ENCODE peak calls at places on chromosomes 5 and 9, in nine cellular contexts. R is germinal center; H is PC-3; E is activated CD8-positive, alpha-beta memory T cell treated with anti-CD3 and anti-CD28 coated beads for 1 hour; T is endothelial cell; C is kidney tubule cell; A is LoVo; J is CD4-positive, alpha-beta T cell; M is CD4-positive, alpha-beta memory T cell. Z is an unnamed sample.

GRCh38 chr5:166961938-166962337 is 1329.5 kb upstream of the WWC1 start:
- DNase-seq in R (no peak), H (no peak), E (no peak), T (no peak), C (no peak), A (no peak), J (no peak), M (no peak), Z (no peak)

GRCh38 chr5:123007292-123007691 is 29.2 kb downstream of the PPIC start:
- DNase-seq in R (no peak), H (no peak), E (no peak), T (no peak), C (no peak), A (no peak), J (no peak), M (no peak), Z (peak; percentile 16)

GRCh38 chr9:78118742-78119473 is 87.3 kb upstream of the GNAQ start:
- DNase-seq in R (no peak), H (peak; percentile 63), E (no peak), T (no peak), C (peak; percentile 51), A (peak; percentile 27), J (no peak), M (peak; percentile 50), Z (no peak)

GRCh38 chr5:104412649-104413240 is 850.2 kb upstream of the NUDT12 start:
- DNase-seq in R (no peak), H (peak; percentile 64), E (no peak), T (peak; percentile 44), C (peak; percentile 51), A (no peak), J (no peak), M (no peak), Z (peak; percentile 41)

GRCh38 chr5:1333986-1334385 is 10.9 kb downstream of the CLPTM1L start:
- DNase-seq in R (no peak), H (no peak), E (no peak), T (no peak), C (no peak), A (no peak), J (no peak), M (no peak), Z (no peak)

GRCh38 chr5:151125421-151125820 is 32.2 kb downstream of the ANXA6 start:
- DNase-seq in R (peak; percentile 45), H (no peak), E (no peak), T (no peak), C (no peak), A (no peak), J (no peak), M (no peak), Z (no peak)

GRCh38 chr5:68548959-68549676 is 333.6 kb downstream of the PIK3R1 start:
- DNase-seq in R (no peak), H (peak; percentile 64), E (no peak), T (no peak), C (peak; percentile 42), A (no peak), J (no peak), M (no peak), Z (peak; percentile 51)

GRCh38 chr9:134452728-134453127 is 126.5 kb downstream of the RXRA start:
- DNase-seq in R (no peak), H (no peak), E (no peak), T (no peak), C (no peak), A (no peak), J (no peak), M (no peak), Z (no peak)

GRCh38 chr9:120386390-120387131 is 193.4 kb downstream of the CDK5RAP2 start:
- DNase-seq in R (no peak), H (no peak), E (no peak), T (no peak), C (no peak), A (no peak), J (no peak), M (no peak), Z (peak; percentile 32)

GRCh38 chr5:115297043-115297442 is 589 bp upstream of the CCDC112 start:
- DNase-seq in R (no peak), H (peak; percentile 4), E (no peak), T (no peak), C (peak; percentile 36), A (no peak), J (no peak), M (no peak), Z (no peak)

GRCh38 chr5:55463613-55464012 is 71.2 kb downstream of the PLPP1 start:
- DNase-seq in R (no peak), H (no peak), E (no peak), T (no peak), C (no peak), A (no peak), J (no peak), M (no peak), Z (no peak)

GRCh38 chr9:126675147-126675467 is 61.4 kb downstream of the LMX1B start:
- DNase-seq in R (no peak), H (no peak), E (no peak), T (no peak), C (no peak), A (no peak), J (no peak), M (no peak), Z (no peak)

GRCh38 chr5:52799358-52799982 is 11.8 kb downstream of the ITGA1 start:
- DNase-seq in R (peak; percentile 8), H (peak; percentile 20), E (no peak), T (peak; percentile 20), C (peak; percentile 94), A (peak; percentile 55), J (no peak), M (no peak), Z (peak; percentile 66)

GRCh38 chr5:154743812-154744211 is 11.4 kb upstream of the LARP1 start:
- DNase-seq in R (no peak), H (no peak), E (no peak), T (no peak), C (no peak), A (no peak), J (no peak), M (no peak), Z (no peak)

GRCh38 chr5:37495668-37496067 is 116.5 kb downstream of the WDR70 start:
- DNase-seq in R (no peak), H (peak; percentile 64), E (no peak), T (no peak), C (peak; percentile 72), A (peak; percentile 52), J (no peak), M (no peak), Z (no peak)

GRCh38 chr5:36068751-36069281 is 2.1 kb upstream of the UGT3A2 start:
- DNase-seq in R (no peak), H (no peak), E (no peak), T (no peak), C (no peak), A (no peak), J (no peak), M (no peak), Z (no peak)

GRCh38 chr9:90770339-90770738 is 31.3 kb upstream of the SYK start:
- DNase-seq in R (peak; percentile 24), H (no peak), E (no peak), T (no peak), C (no peak), A (no peak), J (no peak), M (no peak), Z (no peak)

GRCh38 chr5:94508421-94509148 is 109.8 kb downstream of the KIAA0825 start:
- DNase-seq in R (no peak), H (no peak), E (no peak), T (no peak), C (no peak), A (no peak), J (no peak), M (no peak), Z (no peak)

GRCh38 chr5:53397845-53398244 is 82.6 kb upstream of the FST start:
- DNase-seq in R (no peak), H (peak; percentile 88), E (no peak), T (no peak), C (peak; percentile 77), A (peak; percentile 49), J (no peak), M (no peak), Z (no peak)

GRCh38 chr5:175895701-175896102 is 24.3 kb downstream of the CPLX2 start:
- DNase-seq in R (peak; percentile 74), H (no peak), E (peak; percentile 9), T (no peak), C (no peak), A (no peak), J (peak; percentile 30), M (peak; percentile 73), Z (no peak)

GRCh38 chr5:154834045-154834444 is 16.4 kb downstream of the FAXDC2 start:
- DNase-seq in R (no peak), H (no peak), E (no peak), T (no peak), C (no peak), A (no peak), J (no peak), M (no peak), Z (no peak)

GRCh38 chr5:95644351-95645042 is 2.1 kb upstream of the RFESD start:
- DNase-seq in R (peak; percentile 52), H (peak; percentile 78), E (no peak), T (peak; percentile 30), C (peak; percentile 73), A (peak; percentile 61), J (no peak), M (peak; percentile 44), Z (peak; percentile 77)

GRCh38 chr5:15074651-15075050 is 203.1 kb upstream of the ANKH start:
- DNase-seq in R (no peak), H (no peak), E (no peak), T (no peak), C (peak; percentile 1), A (no peak), J (no peak), M (no peak), Z (no peak)

GRCh38 chr5:45695011-45695667 is 1.0 kb downstream of the HCN1 start:
- DNase-seq in R (no peak), H (no peak), E (no peak), T (peak; percentile 15), C (no peak), A (no peak), J (no peak), M (no peak), Z (peak; percentile 19)

GRCh38 chr5:103216697-103217096 is 41.9 kb upstream of the MACIR start:
- DNase-seq in R (no peak), H (no peak), E (no peak), T (no peak), C (no peak), A (no peak), J (no peak), M (no peak), Z (no peak)

Z was measured in hepatocyte.